ENCODE peak calls at places on chromosomes 4 and X, in ten cellular contexts. P is AG04450, Z is upper lobe of right lung, H is neural progenitor cell, U is SK-N-SH, I is lung, R is HL-60, C is pancreas, F is tibial artery, B is kidney. E is an unnamed sample.

GRCh38 chr4:118034061-118034785 is at the start of gene NDST3:
- DNase-seq in Z (peak), B (peak), I (peak), F (peak), P (no peak), R (peak), C (no peak), U (peak), H (peak), E (no peak)

GRCh38 chrX:118566359-118566758 is 70.7 kb downstream of the DOCK11 start:
- DNase-seq in U (no peak), I (no peak), B (no peak), P (no peak), F (no peak), Z (no peak), R (no peak), H (no peak), C (no peak), E (no peak)

GRCh38 chrX:50813843-50814661 is at the start of gene SHROOM4:
- DNase-seq in H (peak), R (no peak), P (no peak), Z (peak), F (peak), U (peak), I (peak), C (peak), B (peak), E (peak)

GRCh38 chr4:147839651-147840050 is 107.8 kb downstream of the ARHGAP10 start:
- DNase-seq in U (no peak), Z (no peak), P (no peak), H (no peak), C (no peak), B (no peak), I (no peak), R (no peak), F (no peak), E (no peak)

GRCh38 chrX:15814811-15815210 is 24.5 kb downstream of the ZRSR2 start:
- DNase-seq in Z (no peak), F (no peak), B (no peak), P (no peak), I (no peak), U (no peak), H (no peak), R (no peak), C (no peak), E (no peak)

GRCh38 chr4:7540654-7541413 is 106.1 kb upstream of the PSAPL1 start:
- DNase-seq in Z (no peak), B (peak), C (no peak), F (no peak), R (no peak), H (no peak), U (no peak), P (no peak), I (no peak), E (no peak)

GRCh38 chr4:118836763-118837507 is 1.0 kb upstream of the SEC24D start:
- DNase-seq in U (no peak), R (no peak), P (no peak), I (no peak), F (no peak), H (no peak), Z (no peak), C (no peak), B (no peak), E (no peak)

GRCh38 chrX:138711399-138712347 is at the start of gene FGF13:
- DNase-seq in R (no peak), I (peak), P (no peak), C (peak), Z (peak), F (peak), U (peak), H (peak), B (peak), E (peak)

GRCh38 chr4:153222162-153222789 is 18.0 kb downstream of the TRIM2 start:
- DNase-seq in I (no peak), U (peak), C (no peak), F (peak), H (peak), R (no peak), P (peak), B (peak), Z (no peak), E (peak)

GRCh38 chrX:7068939-7069367 is 78.6 kb upstream of the STS start:
- DNase-seq in H (peak), I (no peak), B (no peak), U (peak), C (no peak), R (no peak), P (no peak), Z (no peak), F (no peak), E (no peak)

GRCh38 chrX:9775930-9776329 is 10.3 kb upstream of the GPR143 start:
- DNase-seq in R (peak), F (no peak), Z (no peak), P (no peak), H (peak), C (no peak), B (no peak), U (no peak), I (no peak), E (no peak)

GRCh38 chrX:101668143-101668542 is 8.5 kb upstream of the ARMCX2 start:
- DNase-seq in B (no peak), H (no peak), R (no peak), U (no peak), I (no peak), P (no peak), Z (no peak), C (no peak), F (no peak), E (no peak)

DNA sequence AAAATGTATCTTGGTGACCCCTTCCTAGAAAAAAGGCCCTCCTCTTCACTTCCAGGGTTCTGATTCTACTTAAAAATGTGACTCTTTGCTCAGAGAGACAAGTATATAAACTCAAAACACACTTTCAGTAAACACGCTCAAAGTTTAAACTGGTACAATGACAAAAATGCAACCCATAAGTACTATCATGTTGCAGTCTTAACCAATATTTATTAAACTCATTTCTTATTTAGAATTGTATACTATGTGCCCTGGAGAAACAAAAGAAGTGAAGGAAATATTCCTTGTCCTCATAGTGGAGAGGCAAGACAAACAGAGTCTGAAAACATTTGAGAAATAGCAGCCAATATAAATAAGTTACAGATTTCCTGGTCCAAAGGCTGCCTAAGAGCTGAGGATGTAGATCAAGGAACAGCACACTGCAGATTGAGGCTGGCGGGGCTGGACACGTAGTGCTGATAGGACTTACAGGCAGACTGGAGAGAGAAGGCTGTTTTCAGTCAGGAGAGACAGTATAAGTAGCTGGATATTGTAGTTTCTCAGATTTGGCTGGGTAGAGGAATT is 39.1 kb upstream of the ANXA3 start:
- DNase-seq in Z (peak), P (no peak), F (no peak), U (no peak), I (no peak), R (no peak), H (no peak), B (no peak), C (peak), E (no peak)
- TF ChIP-seq CTCF in Z (no peak), P (no peak), F (no peak), U (no peak), I (no peak), R (no peak), H (no peak), B (no peak), C (no peak), E (no peak)

GRCh38 chrX:103554687-103555417 is 30.5 kb upstream of the TCEAL4 start:
- DNase-seq in H (peak), F (no peak), I (no peak), B (no peak), C (no peak), R (peak), Z (no peak), P (peak), U (peak), E (no peak)
- H3K4me3 ChIP-seq in H (peak), F (peak), I (no peak), B (peak), C (no peak), R (peak), Z (peak), P (peak), U (peak), E (peak)

DNA sequence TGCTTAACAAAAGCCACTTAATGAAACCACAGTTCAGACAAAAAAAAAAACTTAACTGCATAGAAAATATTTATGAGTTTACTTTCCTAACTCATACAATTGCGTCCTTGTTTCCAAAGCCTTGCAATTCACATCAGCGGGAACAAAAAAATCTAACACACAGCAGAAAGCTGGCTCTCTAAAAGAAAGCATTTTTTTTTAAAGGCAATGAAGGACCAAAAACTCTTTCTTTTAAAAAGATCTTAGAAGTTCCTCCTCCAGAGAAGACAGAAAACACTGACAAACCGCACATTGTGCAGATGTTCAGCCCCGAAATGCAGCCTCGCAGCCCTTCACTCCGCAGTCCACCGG is 825 bp downstream of the FAT1 start:
- DNase-seq in Z (no peak), H (no peak), C (no peak), B (no peak), P (no peak), R (no peak), F (no peak), I (no peak), U (no peak), E (no peak)
- H3K27ac ChIP-seq in Z (peak), H (peak), C (peak), B (no peak), P (no peak), R (no peak), F (peak), I (peak), U (peak), E (no peak)

DNA sequence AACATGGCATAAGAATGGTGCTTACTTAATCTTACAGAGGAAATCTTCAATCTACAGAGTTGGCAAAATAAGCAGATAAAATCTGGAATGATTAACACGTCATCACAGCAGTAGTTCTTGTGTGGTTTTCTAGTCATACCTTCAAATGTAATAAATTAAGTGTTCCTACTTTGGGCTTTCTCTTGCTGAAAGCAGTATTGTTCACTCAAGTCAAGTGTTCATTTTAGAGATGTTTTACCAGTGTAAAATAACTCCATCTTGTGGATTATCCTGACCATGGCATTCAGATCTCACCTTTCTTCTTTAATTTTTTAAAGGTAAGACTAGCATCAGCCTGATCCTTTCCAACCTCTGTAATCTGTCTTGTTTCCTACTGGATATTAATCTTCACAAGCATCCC is 72.9 kb downstream of the ADAMTS3 start:
- DNase-seq in Z (no peak), I (no peak), C (no peak), H (no peak), U (no peak), P (no peak), R (no peak), F (no peak), B (no peak), E (no peak)
- TF ChIP-seq CTCF in Z (no peak), I (no peak), C (no peak), H (no peak), U (peak), P (no peak), R (no peak), F (no peak), B (no peak), E (no peak)

DNA sequence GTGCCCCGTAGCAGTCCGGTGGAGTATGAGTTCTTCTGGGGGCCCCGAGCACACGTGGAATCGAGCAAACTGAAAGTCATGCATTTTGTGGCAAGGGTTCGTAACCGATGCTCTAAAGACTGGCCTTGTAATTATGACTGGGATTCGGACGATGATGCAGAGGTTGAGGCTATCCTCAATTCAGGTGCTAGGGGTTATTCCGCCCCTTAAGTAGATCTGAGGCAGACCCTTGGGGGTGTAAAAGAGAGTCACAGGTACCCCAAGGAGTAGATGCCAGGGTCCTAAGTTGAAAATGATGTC is 848 bp downstream of the MAGEH1 start:
- DNase-seq in H (no peak), I (no peak), R (no peak), C (no peak), U (peak), Z (no peak), B (no peak), F (no peak), P (no peak), E (no peak)
- H3K4me3 ChIP-seq in H (peak), I (peak), R (no peak), C (peak), U (peak), Z (peak), B (peak), F (peak), P (peak), E (peak)

GRCh38 chr4:175929441-175929840 is 117.4 kb upstream of the GPM6A start:
- DNase-seq in P (no peak), I (no peak), B (no peak), H (no peak), U (no peak), Z (no peak), C (no peak), R (no peak), F (no peak), E (no peak)
- H3K27ac ChIP-seq in P (no peak), I (no peak), B (no peak), H (no peak), U (no peak), Z (no peak), C (no peak), R (no peak), F (no peak), E (no peak)